ENCODE peak calls at places on chromosome 19, in five cellular contexts. K is H1, W is body of pancreas, B is adrenal gland, D is IMR-90. V is an unnamed sample. For H3K9me3 and H3K4me1, the result is how much of the 10 kb centered on the place peaks cover.

GRCh38 chr19:29417048-29417447 is 108.7 kb upstream of the VSTM2B start:
- DNase-seq in K (no peak), W (no peak), B (no peak), D (no peak), V (no peak)

GRCh38 chr19:8517551-8518442 is 3.8 kb upstream of the ZNF414 start:
- DNase-seq in K (no peak), W (no peak), B (no peak), D (no peak), V (no peak)

GRCh38 chr19:17598953-17599352 is 43.5 kb downstream of the COLGALT1 start:
- DNase-seq in K (no peak), W (no peak), B (no peak), D (no peak), V (no peak)

GRCh38 chr19:277581-278165 is 13.5 kb downstream of the PLPP2 start:
- DNase-seq in K (peak), W (no peak), B (no peak), D (peak), V (no peak)

GRCh38 chr19:41998246-41999020 is 4.4 kb upstream of the ATP1A3 start:
- DNase-seq in K (peak), W (no peak), B (peak), D (peak), V (peak)

GRCh38 chr19:45164577-45165335 is 4.0 kb upstream of the NKPD1 start:
- DNase-seq in K (peak), W (peak), B (no peak), D (peak), V (peak)

GRCh38 chr19:33302974-33303790 is 848 bp upstream of the CEBPA start:
- DNase-seq in K (peak), W (peak), B (no peak), D (peak), V (peak)

GRCh38 chr19:45729774-45730388 is 815 bp downstream of the FBXO46 start:
- DNase-seq in K (peak), W (no peak), B (no peak), D (no peak), V (no peak)

GRCh38 chr19:53647792-53648191 is 16.0 kb downstream of the DPRX start:
- DNase-seq in K (no peak), W (no peak), B (no peak), D (no peak), V (no peak)

GRCh38 chr19:53647350-53647749 is 15.6 kb downstream of the DPRX start:
- DNase-seq in K (no peak), W (no peak), B (no peak), D (no peak), V (no peak)

GRCh38 chr19:53652476-53652875 is 20.7 kb downstream of the DPRX start:
- DNase-seq in K (no peak), W (no peak), B (no peak), D (no peak), V (no peak)

GRCh38 chr19:53646144-53646543 is 14.3 kb downstream of the DPRX start:
- DNase-seq in K (no peak), W (no peak), B (no peak), D (no peak), V (no peak)

GRCh38 chr19:53649746-53650593 is 18.2 kb downstream of the DPRX start:
- DNase-seq in K (no peak), W (no peak), B (no peak), D (no peak), V (no peak)
- H3K9me3 ChIP-seq in K (under half), W (under half), B (under half), D (under half), V (under half)

DNA sequence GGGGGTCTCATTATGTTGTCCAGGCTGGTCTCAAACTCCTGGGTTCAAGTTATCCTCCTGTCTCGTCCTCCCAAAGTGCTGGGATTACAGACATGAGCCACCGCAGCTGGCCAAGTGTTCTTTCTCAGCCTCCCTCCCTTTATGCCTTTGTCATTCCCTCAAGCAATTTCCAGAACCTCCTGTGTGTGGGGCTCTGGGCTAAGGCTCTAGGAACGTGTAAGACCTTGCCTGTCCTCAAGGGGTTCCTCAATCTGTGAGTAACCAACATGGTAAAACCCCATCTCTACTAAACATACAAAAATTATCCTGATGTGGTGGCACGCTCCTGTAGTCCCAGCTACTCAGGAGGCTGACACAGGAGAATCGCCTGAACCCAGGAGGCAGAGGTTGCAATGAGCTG is 15.5 kb upstream of the SPACA4 start:
- DNase-seq in K (no peak), W (no peak), B (no peak), D (no peak), V (no peak)
- TF ChIP-seq CTCF in K (peak), W (no peak), B (no peak), D (peak), V (no peak)

GRCh38 chr19:11209892-11210655 is 12.7 kb upstream of the KANK2 start:
- DNase-seq in K (no peak), W (no peak), B (no peak), D (no peak), V (no peak)

GRCh38 chr19:11210656-11210928 is 13.2 kb upstream of the KANK2 start:
- DNase-seq in K (no peak), W (no peak), B (no peak), D (no peak), V (no peak)

GRCh38 chr19:11208526-11209471 is 11.5 kb upstream of the KANK2 start:
- DNase-seq in K (no peak), W (no peak), B (no peak), D (no peak), V (no peak)

GRCh38 chr19:11214387-11214786 is 17.0 kb upstream of the KANK2 start:
- DNase-seq in K (no peak), W (no peak), B (no peak), D (no peak), V (no peak)
- H3K4me1 ChIP-seq in K (under half), W (under half), B (under half), D (under half), V (under half)

DNA sequence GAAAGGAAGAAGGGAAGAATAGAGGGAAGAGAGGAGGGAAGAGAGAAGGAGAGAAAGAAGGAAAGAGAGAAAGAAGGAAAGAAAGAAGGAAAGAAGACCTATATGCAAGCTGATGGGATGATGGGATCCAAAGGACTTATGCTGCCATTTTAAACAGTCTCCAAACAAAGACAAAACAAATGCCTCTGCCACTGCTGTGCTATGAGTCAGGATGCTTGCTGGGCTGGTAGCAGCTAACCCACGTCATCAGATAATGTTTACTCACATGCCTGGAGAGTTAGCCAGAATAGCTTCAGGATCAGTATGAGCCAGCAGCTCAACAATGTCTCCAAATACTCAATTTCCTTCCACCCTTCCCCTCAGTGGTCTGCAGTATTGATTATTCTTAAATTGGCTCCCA is 12.0 kb upstream of the ZNF274 start:
- DNase-seq in K (no peak), W (no peak), B (no peak), D (peak), V (no peak)
- H3K9me3 ChIP-seq in K (half or more), W (under half), B (under half), D (half or more), V (under half)

GRCh38 chr19:39065928-39066327 is 18.2 kb upstream of the ACP7 start:
- DNase-seq in K (no peak), W (no peak), B (no peak), D (no peak), V (no peak)

GRCh38 chr19:39064405-39064804 is 19.8 kb upstream of the ACP7 start:
- DNase-seq in K (no peak), W (no peak), B (no peak), D (no peak), V (no peak)

GRCh38 chr19:39070888-39071287 is 13.3 kb upstream of the ACP7 start:
- DNase-seq in K (no peak), W (no peak), B (no peak), D (peak), V (no peak)

DNA sequence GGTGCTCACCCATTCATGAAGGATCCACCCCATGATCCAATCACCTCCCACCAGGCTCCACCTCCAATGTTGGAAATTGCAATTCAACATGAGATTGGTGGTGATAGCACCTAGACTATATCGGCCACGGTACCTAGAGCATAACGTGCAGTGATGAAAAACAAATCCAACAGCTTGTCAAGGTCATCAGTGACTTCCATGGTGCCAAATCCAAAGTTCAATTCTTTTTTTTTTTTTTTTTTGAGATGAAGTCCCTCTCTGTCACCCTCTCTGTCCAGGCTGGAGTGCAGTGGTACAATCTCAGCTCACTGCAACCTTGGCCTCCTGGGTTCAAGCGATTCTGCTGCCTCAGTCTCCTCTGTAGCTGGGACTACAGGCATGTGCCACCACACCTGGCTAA is 17.1 kb upstream of the ACP7 start:
- DNase-seq in K (no peak), W (no peak), B (no peak), D (no peak), V (no peak)
- TF ChIP-seq CTCF in K (no peak), W (no peak), B (no peak), D (no peak), V (no peak)

GRCh38 chr19:13090511-13091231 is 12.0 kb downstream of the LYL1 start:
- DNase-seq in K (no peak), W (no peak), B (no peak), D (no peak), V (no peak)
- H3K4me1 ChIP-seq in K (under half), W (under half), B (under half), D (under half), V (under half)

GRCh38 chr19:5882421-5882968 is 12.2 kb upstream of the FUT5 start:
- DNase-seq in K (no peak), W (no peak), B (no peak), D (no peak), V (no peak)
- H3K9me3 ChIP-seq in K (under half), W (under half), B (under half), D (under half), V (under half)

GRCh38 chr19:58338825-58339558 is 12.2 kb downstream of the ZSCAN22 start:
- DNase-seq in K (peak), W (no peak), B (no peak), D (peak), V (no peak)
- TF ChIP-seq CTCF in K (peak), W (no peak), B (no peak), D (no peak), V (no peak)

V was measured in thyroid gland.